ENCODE peak calls at places on chromosomes 5 and 9, in six cellular contexts. R is psoas muscle; P is CD4-positive, alpha-beta memory T cell; B is SJSA1; G is brain microvascular endothelial cell; Z is NCI-H2081. F is an unnamed sample.
A peak's percentile ranks its signal among the peaks of the same experiment; 100 is the strongest.

GRCh38 chr5:35902032-35902681 is 36.3 kb downstream of the CAPSL start:
- DNase-seq in R (no peak), G (peak; percentile 12), Z (no peak), P (no peak), B (no peak), F (no peak)

GRCh38 chr5:171581756-171582155 is 162.3 kb downstream of the FGF18 start:
- DNase-seq in Z (no peak), G (no peak), B (no peak), R (no peak), P (no peak), F (no peak)

GRCh38 chr9:88007291-88007650 is 32.9 kb upstream of the CDK20 start:
- DNase-seq in Z (no peak), P (peak; percentile 67), B (no peak), G (no peak), R (no peak), F (no peak)

GRCh38 chr5:1724822-1725602 is 74.6 kb downstream of the MRPL36 start:
- DNase-seq in P (no peak), Z (no peak), R (no peak), B (no peak), G (no peak), F (no peak)

GRCh38 chr5:169650701-169651331 is 13.7 kb downstream of the DOCK2 start:
- DNase-seq in G (peak; percentile 72), Z (no peak), R (no peak), B (peak; percentile 71), P (peak; percentile 70), F (no peak)

GRCh38 chr5:107418902-107419301 is 251.8 kb downstream of the EFNA5 start:
- DNase-seq in P (no peak), G (no peak), B (no peak), Z (no peak), R (no peak), F (no peak)

GRCh38 chr9:134144801-134145200 is 8.9 kb downstream of the WDR5 start:
- DNase-seq in P (no peak), R (no peak), Z (no peak), B (no peak), G (no peak), F (no peak)

GRCh38 chr9:137455361-137455991 is 3.7 kb downstream of the NSMF start:
- DNase-seq in Z (no peak), P (peak; percentile 38), B (no peak), R (peak; percentile 9), G (no peak), F (no peak)

GRCh38 chr9:131618071-131618479 is 72.8 kb downstream of the PRRT1B start:
- DNase-seq in G (no peak), R (peak; percentile 47), P (no peak), B (no peak), Z (peak; percentile 56), F (no peak)

GRCh38 chr5:180070726-180071417 is 687 bp downstream of the RNF130 start:
- DNase-seq in R (no peak), B (peak; percentile 15), Z (peak; percentile 18), G (peak; percentile 30), P (no peak), F (peak; percentile 33)

GRCh38 chr9:19665146-19665863 is 123.5 kb downstream of the SLC24A2 start:
- DNase-seq in Z (no peak), B (no peak), P (no peak), R (no peak), G (no peak), F (no peak)

GRCh38 chr9:129383415-129384088 is 205.5 kb upstream of the IER5L start:
- DNase-seq in B (peak; percentile 31), P (peak; percentile 74), R (peak; percentile 86), G (peak; percentile 56), Z (peak; percentile 34), F (peak; percentile 78)

GRCh38 chr5:51226420-51226735 is 156.9 kb upstream of the ISL1 start:
- DNase-seq in P (no peak), Z (peak; percentile 59), B (no peak), G (no peak), R (no peak), F (no peak)

GRCh38 chr9:4793412-4794005 is 765 bp downstream of the RCL1 start:
- DNase-seq in P (no peak), B (peak; percentile 8), R (no peak), Z (peak; percentile 70), G (peak; percentile 37), F (no peak)

GRCh38 chr9:106700676-106701075 is 162.3 kb upstream of the ZNF462 start:
- DNase-seq in Z (no peak), R (no peak), G (peak; percentile 74), P (no peak), B (no peak), F (no peak)

GRCh38 chr9:125844611-125845010 is 97.4 kb downstream of the PBX3 start:
- DNase-seq in P (no peak), Z (peak; percentile 42), R (no peak), B (no peak), G (no peak), F (no peak)

GRCh38 chr5:69209607-69210006 is 20.2 kb downstream of the CENPH start:
- DNase-seq in R (no peak), P (no peak), G (no peak), B (no peak), Z (no peak), F (no peak)

GRCh38 chr9:69674741-69675438 is 2.7 kb upstream of the APBA1 start:
- DNase-seq in R (no peak), Z (no peak), G (peak; percentile 65), B (no peak), P (no peak), F (no peak)

GRCh38 chr5:90191352-90192045 is 218.1 kb downstream of the CETN3 start:
- DNase-seq in B (no peak), G (no peak), R (no peak), Z (no peak), P (no peak), F (no peak)

GRCh38 chr5:134114886-134115805 is 665 bp downstream of the TCF7 start:
- DNase-seq in B (peak; percentile 58), P (peak; percentile 89), Z (no peak), G (no peak), R (peak; percentile 42), F (no peak)

GRCh38 chr9:129990269-129991005 is 52.6 kb downstream of the FNBP1 start:
- DNase-seq in Z (no peak), G (no peak), P (peak; percentile 79), R (no peak), B (peak; percentile 41), F (no peak)